ENCODE peak calls at places on chromosomes 6 and 20, in nine cellular contexts. One of them, this sample, is unnamed.

GRCh38 chr20:62605996-62606395 is 36.3 kb upstream of the SLCO4A1 start:
- DNase-seq in EL: no peak
- DNase-seq in T-helper 17 cell: no peak
- DNase-seq in HFF-Myc: no peak
- DNase-seq in mammary epithelial cell: no peak
- DNase-seq in mesenteric fat pad: no peak
- DNase-seq in NCI-H510A treated with DMSO at 0.1 percent for 48 hours: no peak
- DNase-seq in GM04504: no peak
- DNase-seq in ovary: no peak
- DNase-seq in this sample: no peak

GRCh38 chr20:53611449-53611894 is 17.8 kb upstream of the ZNF217 start:
- DNase-seq in ovary: peak; percentile 50
- DNase-seq in GM04504: peak; percentile 95
- DNase-seq in mesenteric fat pad: peak; percentile 24
- DNase-seq in EL: peak; percentile 99
- DNase-seq in HFF-Myc: peak; percentile 94
- DNase-seq in T-helper 17 cell: no peak
- DNase-seq in NCI-H510A treated with DMSO at 0.1 percent for 48 hours: no peak
- DNase-seq in mammary epithelial cell: peak; percentile 74
- DNase-seq in this sample: no peak

GRCh38 chr20:4730782-4731181 is 9.1 kb downstream of the PRND start:
- DNase-seq in ovary: no peak
- DNase-seq in mammary epithelial cell: no peak
- DNase-seq in EL: no peak
- DNase-seq in NCI-H510A treated with DMSO at 0.1 percent for 48 hours: no peak
- DNase-seq in mesenteric fat pad: no peak
- DNase-seq in T-helper 17 cell: no peak
- DNase-seq in GM04504: no peak
- DNase-seq in HFF-Myc: no peak
- DNase-seq in this sample: no peak

GRCh38 chr20:4151342-4151741 is 136.0 kb upstream of the RNF24 start:
- DNase-seq in GM04504: no peak
- DNase-seq in mesenteric fat pad: peak; percentile 39
- DNase-seq in mammary epithelial cell: no peak
- DNase-seq in NCI-H510A treated with DMSO at 0.1 percent for 48 hours: no peak
- DNase-seq in ovary: no peak
- DNase-seq in HFF-Myc: no peak
- DNase-seq in T-helper 17 cell: no peak
- DNase-seq in EL: no peak
- DNase-seq in this sample: no peak

GRCh38 chr6:44475779-44476434 is 88.4 kb downstream of the CDC5L start:
- DNase-seq in NCI-H510A treated with DMSO at 0.1 percent for 48 hours: peak; percentile 89
- DNase-seq in HFF-Myc: no peak
- DNase-seq in mammary epithelial cell: peak; percentile 70
- DNase-seq in ovary: peak; percentile 73
- DNase-seq in mesenteric fat pad: no peak
- DNase-seq in EL: peak; percentile 75
- DNase-seq in GM04504: peak; percentile 35
- DNase-seq in T-helper 17 cell: peak; percentile 45
- DNase-seq in this sample: peak; percentile 72

GRCh38 chr20:35225319-35226125 is 968 bp upstream of the MMP24 start:
- DNase-seq in GM04504: no peak
- DNase-seq in mammary epithelial cell: no peak
- DNase-seq in ovary: no peak
- DNase-seq in T-helper 17 cell: no peak
- DNase-seq in EL: no peak
- DNase-seq in mesenteric fat pad: no peak
- DNase-seq in NCI-H510A treated with DMSO at 0.1 percent for 48 hours: peak; percentile 2
- DNase-seq in HFF-Myc: no peak
- DNase-seq in this sample: no peak

GRCh38 chr20:13430346-13431002 is 208.3 kb downstream of the TASP1 start:
- DNase-seq in T-helper 17 cell: no peak
- DNase-seq in ovary: no peak
- DNase-seq in GM04504: no peak
- DNase-seq in HFF-Myc: no peak
- DNase-seq in mammary epithelial cell: peak; percentile 47
- DNase-seq in NCI-H510A treated with DMSO at 0.1 percent for 48 hours: no peak
- DNase-seq in mesenteric fat pad: no peak
- DNase-seq in EL: no peak
- DNase-seq in this sample: no peak

GRCh38 chr6:29800254-29800653 is 27.4 kb upstream of the HLA-G start:
- DNase-seq in HFF-Myc: no peak
- DNase-seq in GM04504: no peak
- DNase-seq in EL: no peak
- DNase-seq in NCI-H510A treated with DMSO at 0.1 percent for 48 hours: no peak
- DNase-seq in ovary: no peak
- DNase-seq in mammary epithelial cell: no peak
- DNase-seq in mesenteric fat pad: no peak
- DNase-seq in T-helper 17 cell: no peak
- DNase-seq in this sample: no peak

GRCh38 chr20:25548613-25549086 is 36.7 kb downstream of the NINL start:
- DNase-seq in EL: no peak
- DNase-seq in T-helper 17 cell: no peak
- DNase-seq in mesenteric fat pad: no peak
- DNase-seq in HFF-Myc: no peak
- DNase-seq in GM04504: no peak
- DNase-seq in ovary: no peak
- DNase-seq in mammary epithelial cell: no peak
- DNase-seq in NCI-H510A treated with DMSO at 0.1 percent for 48 hours: no peak
- DNase-seq in this sample: no peak

GRCh38 chr20:35120012-35120701 is 27.0 kb downstream of the EDEM2 start:
- DNase-seq in HFF-Myc: no peak
- DNase-seq in mesenteric fat pad: no peak
- DNase-seq in T-helper 17 cell: no peak
- DNase-seq in GM04504: no peak
- DNase-seq in NCI-H510A treated with DMSO at 0.1 percent for 48 hours: no peak
- DNase-seq in EL: peak; percentile 75
- DNase-seq in mammary epithelial cell: no peak
- DNase-seq in ovary: no peak
- DNase-seq in this sample: no peak

GRCh38 chr6:151191477-151191995 is 48.2 kb upstream of the AKAP12 start:
- DNase-seq in GM04504: no peak
- DNase-seq in mesenteric fat pad: no peak
- DNase-seq in NCI-H510A treated with DMSO at 0.1 percent for 48 hours: no peak
- DNase-seq in mammary epithelial cell: no peak
- DNase-seq in ovary: no peak
- DNase-seq in T-helper 17 cell: no peak
- DNase-seq in EL: no peak
- DNase-seq in HFF-Myc: no peak
- DNase-seq in this sample: no peak

GRCh38 chr20:2353231-2353630 is 27.5 kb upstream of the TGM6 start:
- DNase-seq in GM04504: no peak
- DNase-seq in mesenteric fat pad: no peak
- DNase-seq in EL: no peak
- DNase-seq in mammary epithelial cell: no peak
- DNase-seq in T-helper 17 cell: no peak
- DNase-seq in NCI-H510A treated with DMSO at 0.1 percent for 48 hours: no peak
- DNase-seq in ovary: no peak
- DNase-seq in HFF-Myc: no peak
- DNase-seq in this sample: no peak

GRCh38 chr20:8082999-8083398 is 49.1 kb upstream of the PLCB1 start:
- DNase-seq in NCI-H510A treated with DMSO at 0.1 percent for 48 hours: no peak
- DNase-seq in GM04504: peak; percentile 43
- DNase-seq in HFF-Myc: no peak
- DNase-seq in ovary: peak; percentile 51
- DNase-seq in T-helper 17 cell: no peak
- DNase-seq in EL: peak; percentile 5
- DNase-seq in mammary epithelial cell: no peak
- DNase-seq in mesenteric fat pad: no peak
- DNase-seq in this sample: no peak

This sample was measured in activated CD4-positive, CD25-positive, alpha-beta regulatory T cell treated with anti-CD3 and anti-CD28 coated beads, Interleukin-2, amount 50 U/mL, for 72 hours.